ENCODE peak calls at places on chromosomes 7 and 10, in eight cellular contexts. N is transverse colon, U is aorta, B is uterus, Y is pancreas, K is heart left ventricle, Q is breast epithelium, C is right cardiac atrium. I is an unnamed sample.

GRCh38 chr7:91299952-91300775 is 35.9 kb downstream of the FZD1 start:
- DNase-seq in N (no peak), U (no peak), B (no peak), Y (no peak), K (peak; percentile 33), Q (no peak), C (no peak), I (no peak)

GRCh38 chr10:12954866-12955265 is 46.6 kb downstream of the CCDC3 start:
- DNase-seq in N (no peak), U (no peak), B (no peak), Y (no peak), K (no peak), Q (no peak), C (no peak), I (no peak)

GRCh38 chr10:8056891-8057331 is 2.4 kb downstream of the GATA3 start:
- DNase-seq in N (no peak), U (no peak), B (no peak), Y (no peak), K (no peak), Q (no peak), C (no peak), I (no peak)

GRCh38 chr7:36677769-36678435 is 46.4 kb downstream of the AOAH start:
- DNase-seq in N (no peak), U (no peak), B (no peak), Y (no peak), K (no peak), Q (no peak), C (no peak), I (no peak)

GRCh38 chr10:78906734-78907385 is 161.9 kb upstream of the ZMIZ1 start:
- DNase-seq in N (no peak), U (no peak), B (no peak), Y (no peak), K (no peak), Q (no peak), C (no peak), I (no peak)

GRCh38 chr10:70925377-70926214 is 37.2 kb upstream of the PCBD1 start:
- DNase-seq in N (peak; percentile 41), U (peak; percentile 89), B (peak; percentile 61), Y (peak; percentile 65), K (peak; percentile 61), Q (no peak), C (peak; percentile 82), I (peak; percentile 18)

GRCh38 chr7:13032524-13032923 is 345.1 kb downstream of the ARL4A start:
- DNase-seq in N (no peak), U (no peak), B (no peak), Y (no peak), K (no peak), Q (no peak), C (no peak), I (no peak)

GRCh38 chr7:14483663-14484062 is 418.9 kb downstream of the DGKB start:
- DNase-seq in N (no peak), U (no peak), B (no peak), Y (no peak), K (no peak), Q (no peak), C (no peak), I (no peak)

GRCh38 chr10:31977440-31978157 is 49.0 kb upstream of the ARHGAP12 start:
- DNase-seq in N (no peak), U (no peak), B (no peak), Y (no peak), K (no peak), Q (no peak), C (no peak), I (no peak)

GRCh38 chr7:159328096-159328495 is 183.4 kb upstream of the VIPR2 start:
- DNase-seq in N (no peak), U (no peak), B (no peak), Y (no peak), K (no peak), Q (no peak), C (no peak), I (no peak)

GRCh38 chr10:44517635-44518034 is 132.7 kb upstream of the CXCL12 start:
- DNase-seq in N (no peak), U (no peak), B (no peak), Y (no peak), K (no peak), Q (no peak), C (no peak), I (peak; percentile 29)

GRCh38 chr7:2830609-2831376 is 13.3 kb downstream of the GNA12 start:
- DNase-seq in N (no peak), U (no peak), B (no peak), Y (no peak), K (no peak), Q (no peak), C (no peak), I (no peak)

GRCh38 chr10:8060010-8060703 is 5.7 kb downstream of the GATA3 start:
- DNase-seq in N (no peak), U (no peak), B (no peak), Y (no peak), K (no peak), Q (no peak), C (no peak), I (no peak)

GRCh38 chr10:132070724-132071123 is 5.0 kb downstream of the JAKMIP3 start:
- DNase-seq in N (no peak), U (no peak), B (no peak), Y (no peak), K (no peak), Q (no peak), C (no peak), I (no peak)

GRCh38 chr10:79608505-79609375 is 2.0 kb upstream of the SFTPA1 start:
- DNase-seq in N (peak; percentile 26), U (no peak), B (peak; percentile 23), Y (no peak), K (no peak), Q (no peak), C (peak; percentile 62), I (peak; percentile 20)

GRCh38 chr7:92159-92767 is 100.1 kb upstream of the FAM20C start:
- DNase-seq in N (no peak), U (no peak), B (no peak), Y (no peak), K (no peak), Q (no peak), C (peak; percentile 13), I (no peak)
- H3K4me1 ChIP-seq in N (peaks cover 21% of the 10 kb centered on the region), U (no peaks in the 10 kb centered on the region), B (peaks cover 17% of the 10 kb centered on the region), Y (peaks cover 4% of the 10 kb centered on the region), K (peaks cover 17% of the 10 kb centered on the region), Q (peaks cover 10% of the 10 kb centered on the region), C (no peaks in the 10 kb centered on the region), I (peaks cover 13% of the 10 kb centered on the region)

DNA sequence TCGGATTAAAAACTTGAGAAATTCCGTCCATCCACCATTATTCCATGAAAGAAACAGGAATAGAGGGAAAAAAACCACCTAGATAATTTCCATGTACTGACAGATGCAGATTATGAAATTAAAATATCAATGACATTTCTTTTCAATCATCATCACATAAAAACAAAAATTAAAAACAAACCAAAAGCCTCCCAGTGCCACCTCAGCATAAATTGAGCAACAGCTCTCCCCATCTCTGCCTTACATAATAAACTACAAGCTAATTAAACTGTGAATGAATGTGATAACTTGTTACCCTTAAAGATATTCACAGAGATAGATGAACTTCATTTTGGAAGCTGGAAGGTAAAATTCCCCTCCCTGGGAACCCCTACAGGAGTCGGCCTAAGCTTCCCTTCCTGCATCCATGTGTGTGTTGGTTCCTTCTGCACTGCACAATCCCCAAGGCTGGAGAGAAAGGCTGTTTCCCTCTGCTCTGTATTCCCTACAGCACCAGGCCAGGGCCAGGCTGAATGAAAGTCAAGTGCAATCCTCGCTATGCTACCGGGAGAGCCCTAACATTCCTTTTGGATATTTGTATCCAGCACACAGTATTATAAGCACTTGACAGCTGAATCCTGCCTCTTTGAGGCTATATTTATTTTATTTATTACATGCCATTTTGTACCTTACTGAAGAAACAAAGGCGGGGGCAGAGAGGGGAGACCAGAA is 8.1 kb downstream of the CCDC6 start:
- DNase-seq in N (no peak), U (no peak), B (no peak), Y (no peak), K (no peak), Q (no peak), C (no peak), I (no peak)
- H3K4me1 ChIP-seq in N (peaks cover 41% of the 10 kb centered on the region), U (peaks cover 13% of the 10 kb centered on the region), B (peaks cover 16% of the 10 kb centered on the region), Y (peaks cover 87% of the 10 kb centered on the region), K (peaks cover 52% of the 10 kb centered on the region), Q (peaks cover 25% of the 10 kb centered on the region), C (peaks cover 12% of the 10 kb centered on the region), I (peaks cover 6% of the 10 kb centered on the region)

GRCh38 chr10:102946992-102947391 is 28.9 kb downstream of the CNNM2 start:
- DNase-seq in N (no peak), U (no peak), B (no peak), Y (no peak), K (no peak), Q (no peak), C (no peak), I (no peak)

GRCh38 chr10:102945989-102946388 is 27.9 kb downstream of the CNNM2 start:
- DNase-seq in N (no peak), U (no peak), B (no peak), Y (no peak), K (no peak), Q (no peak), C (no peak), I (no peak)

GRCh38 chr10:102945449-102945848 is 27.4 kb downstream of the CNNM2 start:
- DNase-seq in N (no peak), U (no peak), B (no peak), Y (no peak), K (no peak), Q (no peak), C (no peak), I (no peak)

GRCh38 chr10:102948786-102949185 is 30.7 kb downstream of the CNNM2 start:
- DNase-seq in N (no peak), U (no peak), B (no peak), Y (no peak), K (no peak), Q (no peak), C (no peak), I (no peak)

GRCh38 chr10:102948163-102948562 is 30.1 kb downstream of the CNNM2 start:
- DNase-seq in N (no peak), U (no peak), B (no peak), Y (no peak), K (no peak), Q (no peak), C (no peak), I (no peak)
- H3K4me1 ChIP-seq in N (peaks cover 5% of the 10 kb centered on the region), U (peaks cover 4% of the 10 kb centered on the region), B (no peaks in the 10 kb centered on the region), Y (no peaks in the 10 kb centered on the region), K (peaks cover 22% of the 10 kb centered on the region), Q (no peaks in the 10 kb centered on the region), C (peaks cover 3% of the 10 kb centered on the region), I (no peaks in the 10 kb centered on the region)

GRCh38 chr7:129908181-129908580 is 44.6 kb downstream of the UBE2H start:
- DNase-seq in N (no peak), U (no peak), B (no peak), Y (no peak), K (no peak), Q (no peak), C (no peak), I (no peak)

GRCh38 chr7:129906700-129907099 is 46.1 kb downstream of the UBE2H start:
- DNase-seq in N (no peak), U (no peak), B (no peak), Y (no peak), K (no peak), Q (no peak), C (no peak), I (no peak)

GRCh38 chr7:129903935-129904334 is 48.8 kb downstream of the UBE2H start:
- DNase-seq in N (no peak), U (no peak), B (no peak), Y (no peak), K (no peak), Q (no peak), C (no peak), I (no peak)

GRCh38 chr7:129909669-129910068 is 43.1 kb downstream of the UBE2H start:
- DNase-seq in N (no peak), U (no peak), B (no peak), Y (no peak), K (no peak), Q (no peak), C (no peak), I (no peak)

GRCh38 chr7:129907122-129907741 is 45.5 kb downstream of the UBE2H start:
- DNase-seq in N (no peak), U (no peak), B (no peak), Y (no peak), K (no peak), Q (no peak), C (no peak), I (no peak)
- H3K4me1 ChIP-seq in N (peaks cover 21% of the 10 kb centered on the region), U (peaks cover 6% of the 10 kb centered on the region), B (peaks cover 3% of the 10 kb centered on the region), Y (peaks cover 68% of the 10 kb centered on the region), K (peaks cover 60% of the 10 kb centered on the region), Q (no peaks in the 10 kb centered on the region), C (peaks cover 16% of the 10 kb centered on the region), I (peaks cover 3% of the 10 kb centered on the region)